ENCODE peak calls at places on chromosomes 16 and 17, in ten cellular contexts. F, K, J, S, I, E, A, Z, N and Q are unnamed samples.

GRCh38 chr16:57863434-57864160 is 61.3 kb upstream of the KIFC3 start:
- DNase-seq in E (no peak), K (peak), S (peak), I (peak), N (peak), F (peak), Z (peak), J (peak), A (peak), Q (no peak)

GRCh38 chr16:55491691-55492090 is 12.7 kb downstream of the MMP2 start:
- DNase-seq in E (no peak), F (no peak), J (no peak), I (no peak), A (peak), N (no peak), Z (no peak), K (peak), S (no peak), Q (no peak)

GRCh38 chr16:21084631-21085235 is 65.9 kb downstream of the DNAH3 start:
- DNase-seq in A (no peak), Z (no peak), E (no peak), F (no peak), J (no peak), K (no peak), I (no peak), N (no peak), S (no peak), Q (no peak)

GRCh38 chr17:79845601-79845949 is 6.3 kb upstream of the CBX4 start:
- DNase-seq in J (no peak), F (no peak), I (no peak), E (no peak), Z (no peak), S (no peak), A (peak), K (no peak), N (no peak), Q (no peak)

GRCh38 chr17:72305964-72306551 is 185.2 kb downstream of the SOX9 start:
- DNase-seq in A (no peak), I (no peak), S (no peak), N (no peak), J (peak), Z (no peak), F (no peak), E (no peak), K (no peak), Q (no peak)

GRCh38 chr16:67055712-67056487 is 27.0 kb downstream of the CBFB start:
- DNase-seq in N (peak), K (no peak), J (peak), A (no peak), S (no peak), F (peak), E (no peak), Z (no peak), I (peak), Q (no peak)

GRCh38 chr16:66750279-66751134 is 902 bp downstream of the DYNC1LI2 start:
- DNase-seq in I (peak), S (no peak), Z (no peak), N (no peak), F (no peak), K (no peak), J (no peak), E (no peak), A (no peak), Q (no peak)

GRCh38 chr17:75325827-75326586 is 36.8 kb upstream of the SLC25A19 start:
- DNase-seq in J (peak), A (no peak), S (no peak), F (no peak), N (no peak), Z (no peak), K (no peak), I (no peak), E (no peak), Q (no peak)

GRCh38 chr16:10386517-10387377 is 886 bp downstream of the ATF7IP2 start:
- DNase-seq in A (no peak), J (no peak), N (no peak), I (no peak), K (no peak), Z (no peak), S (no peak), E (no peak), F (no peak), Q (no peak)

GRCh38 chr16:85523602-85524364 is 89.3 kb upstream of the GSE1 start:
- DNase-seq in J (no peak), E (no peak), Z (peak), K (no peak), A (peak), N (peak), S (peak), I (no peak), F (no peak), Q (no peak)

GRCh38 chr16:85029413-85029794 is 1.8 kb downstream of the KIAA0513 start:
- DNase-seq in S (no peak), K (no peak), J (peak), I (peak), E (peak), Z (no peak), A (no peak), F (peak), N (peak), Q (no peak)

GRCh38 chr17:44260296-44260695 is 7.6 kb downstream of the SLC4A1 start:
- DNase-seq in E (no peak), K (no peak), N (no peak), A (no peak), Z (no peak), I (no peak), S (no peak), J (no peak), F (no peak), Q (no peak)

GRCh38 chr16:58551496-58551895 is 36.2 kb downstream of the SETD6 start:
- DNase-seq in Z (no peak), I (no peak), A (no peak), E (no peak), N (no peak), K (no peak), S (no peak), F (no peak), J (no peak), Q (no peak)

GRCh38 chr16:69340095-69340644 is 598 bp downstream of the NIP7 start:
- DNase-seq in I (no peak), E (no peak), J (no peak), N (no peak), A (no peak), K (no peak), F (no peak), Z (no peak), S (no peak), Q (no peak)

GRCh38 chr17:63911657-63912100 is 621 bp upstream of the CSHL1 start:
- DNase-seq in S (peak), K (peak), E (peak), J (no peak), A (peak), N (no peak), I (peak), F (no peak), Z (peak), Q (no peak)

GRCh38 chr16:50305441-50306061 is 39.2 kb downstream of the ADCY7 start:
- DNase-seq in Z (no peak), I (no peak), F (no peak), J (no peak), S (no peak), E (no peak), A (no peak), N (no peak), K (peak), Q (no peak)

GRCh38 chr16:52252680-52253079 is 294.3 kb downstream of the TOX3 start:
- DNase-seq in I (no peak), A (no peak), Z (no peak), S (no peak), N (no peak), E (no peak), F (no peak), J (no peak), K (no peak), Q (no peak)

GRCh38 chr16:27485126-27485525 is 64.6 kb downstream of the GTF3C1 start:
- DNase-seq in J (no peak), I (no peak), F (no peak), K (no peak), Z (no peak), S (no peak), N (no peak), A (no peak), E (no peak), Q (no peak)

GRCh38 chr17:64282753-64283080 is 19.7 kb upstream of the TEX2 start:
- DNase-seq in F (no peak), I (no peak), S (no peak), A (no peak), Z (no peak), J (no peak), K (no peak), E (no peak), N (no peak), Q (no peak)

GRCh38 chr16:11180489-11180888 is 75.5 kb downstream of the SOCS1 start:
- DNase-seq in K (no peak), J (no peak), Z (no peak), A (no peak), F (no peak), S (no peak), I (no peak), E (no peak), N (no peak), Q (no peak)

GRCh38 chr16:87570564-87570937 is 31.8 kb upstream of the JPH3 start:
- DNase-seq in J (no peak), F (no peak), Z (no peak), K (no peak), I (no peak), S (no peak), N (no peak), A (no peak), E (no peak), Q (no peak)

GRCh38 chr16:85232369-85233142 is 120.3 kb upstream of the CIBAR2 start:
- DNase-seq in S (no peak), A (no peak), J (no peak), E (no peak), K (no peak), Z (no peak), F (no peak), I (no peak), N (no peak), Q (no peak)

GRCh38 chr17:1942066-1942365 is 83.1 kb downstream of the RTN4RL1 start:
- DNase-seq in S (no peak), J (no peak), E (no peak), Z (no peak), F (no peak), A (no peak), N (no peak), I (no peak), K (no peak), Q (no peak)

GRCh38 chr17:1872976-1873375 is 43.2 kb downstream of the RPA1 start:
- DNase-seq in Z (no peak), S (no peak), E (no peak), N (no peak), K (no peak), A (no peak), J (no peak), I (no peak), F (no peak), Q (no peak)

GRCh38 chr17:9768381-9768934 is 22.9 kb downstream of the DHRS7C start:
- DNase-seq in J (peak), F (no peak), I (peak), A (no peak), E (no peak), K (no peak), N (no peak), S (no peak), Z (no peak), Q (no peak)

GRCh38 chr16:12096162-12096781 is 119.7 kb downstream of the SNX29 start:
- DNase-seq in Z (no peak), N (no peak), K (no peak), F (no peak), I (peak), J (peak), S (no peak), A (no peak), E (no peak), Q (no peak)

GRCh38 chr16:4414187-4414909 is 2.0 kb downstream of the CORO7 start:
- DNase-seq in I (peak), E (peak), J (no peak), N (no peak), Z (no peak), A (no peak), F (no peak), S (no peak), K (no peak), Q (no peak)

GRCh38 chr17:29577778-29578211 is 9.3 kb downstream of the TP53I13 start:
- DNase-seq in Z (no peak), I (no peak), N (peak), E (no peak), S (peak), F (no peak), K (peak), A (peak), J (no peak), Q (no peak)

GRCh38 chr16:75256059-75256870 is 4.8 kb upstream of the BCAR1 start:
- DNase-seq in Z (peak), S (no peak), F (no peak), K (peak), I (no peak), J (no peak), E (no peak), A (peak), N (no peak), Q (no peak)

GRCh38 chr17:83195330-83196087 is 116.1 kb downstream of the METRNL start:
- DNase-seq in K (peak), A (no peak), S (no peak), I (no peak), E (no peak), Z (no peak), N (no peak), J (no peak), F (no peak), Q (peak)

GRCh38 chr17:44348234-44348987 is 3.3 kb downstream of the GRN start:
- DNase-seq in A (no peak), K (no peak), E (no peak), N (no peak), S (no peak), F (no peak), J (peak), Z (no peak), I (peak), Q (no peak)

GRCh38 chr16:21989141-21989540 is 11.8 kb downstream of the PDZD9 start:
- DNase-seq in S (no peak), F (peak), E (no peak), A (no peak), N (no peak), J (peak), K (no peak), I (no peak), Z (no peak), Q (no peak)

GRCh38 chr17:36947922-36948716 is 635 bp upstream of the AATF start:
- DNase-seq in N (no peak), Z (no peak), S (no peak), A (no peak), E (no peak), F (no peak), J (no peak), K (no peak), I (no peak), Q (no peak)

GRCh38 chr17:35079547-35079946 is 16.0 kb upstream of the RFFL start:
- DNase-seq in F (no peak), N (peak), Z (no peak), A (no peak), K (no peak), J (no peak), S (no peak), E (no peak), I (peak), Q (no peak)

GRCh38 chr16:46885960-46886763 is 2.0 kb downstream of the GPT2 start:
- DNase-seq in K (no peak), I (peak), J (no peak), E (no peak), F (no peak), N (no peak), A (peak), S (peak), Z (no peak), Q (no peak)

GRCh38 chr17:81902023-81902652 is at the start of gene NPB:
- DNase-seq in E (no peak), J (no peak), N (no peak), I (no peak), S (peak), Z (peak), F (no peak), A (no peak), K (no peak), Q (no peak)

GRCh38 chr17:65278050-65278819 is 141.1 kb downstream of the RGS9 start:
- DNase-seq in S (peak), I (peak), E (no peak), K (peak), A (peak), Z (peak), N (peak), F (no peak), J (peak), Q (no peak)

GRCh38 chr17:1555618-1556471 is 6.7 kb downstream of the PITPNA start:
- DNase-seq in J (no peak), K (no peak), E (no peak), N (no peak), I (no peak), Z (no peak), A (no peak), F (no peak), S (no peak), Q (no peak)

GRCh38 chr16:68884867-68885266 is 41.5 kb downstream of the TANGO6 start:
- DNase-seq in S (no peak), I (no peak), N (no peak), Z (no peak), J (no peak), A (no peak), F (no peak), E (no peak), K (no peak), Q (no peak)

GRCh38 chr16:16868727-16869126 is 489.8 kb downstream of the NPIPA7 start:
- DNase-seq in N (no peak), J (no peak), Z (no peak), E (no peak), S (no peak), F (no peak), K (no peak), I (no peak), A (no peak), Q (no peak)

GRCh38 chr16:16867994-16868393 is 489.1 kb downstream of the NPIPA7 start:
- DNase-seq in Z (peak), F (no peak), I (no peak), A (no peak), J (no peak), E (no peak), N (no peak), K (no peak), S (peak), Q (no peak)

GRCh38 chr16:16865374-16865773 is 486.4 kb downstream of the NPIPA7 start:
- DNase-seq in A (no peak), N (no peak), K (no peak), S (no peak), J (no peak), I (no peak), F (no peak), E (no peak), Z (no peak), Q (no peak)

GRCh38 chr16:16877061-16877460 is 498.1 kb downstream of the NPIPA7 start:
- DNase-seq in A (no peak), Z (no peak), F (no peak), J (no peak), E (no peak), I (no peak), K (no peak), S (no peak), N (no peak), Q (no peak)

GRCh38 chr16:16871196-16871595 is 492.3 kb downstream of the NPIPA7 start:
- DNase-seq in E (no peak), Z (peak), N (no peak), K (no peak), A (no peak), J (no peak), I (no peak), F (no peak), S (no peak), Q (no peak)
- TF ChIP-seq CTCF in E (no peak), Z (no peak), N (no peak), K (no peak), A (no peak), J (no peak), I (no peak), F (no peak), S (no peak), Q (no peak)

DNA sequence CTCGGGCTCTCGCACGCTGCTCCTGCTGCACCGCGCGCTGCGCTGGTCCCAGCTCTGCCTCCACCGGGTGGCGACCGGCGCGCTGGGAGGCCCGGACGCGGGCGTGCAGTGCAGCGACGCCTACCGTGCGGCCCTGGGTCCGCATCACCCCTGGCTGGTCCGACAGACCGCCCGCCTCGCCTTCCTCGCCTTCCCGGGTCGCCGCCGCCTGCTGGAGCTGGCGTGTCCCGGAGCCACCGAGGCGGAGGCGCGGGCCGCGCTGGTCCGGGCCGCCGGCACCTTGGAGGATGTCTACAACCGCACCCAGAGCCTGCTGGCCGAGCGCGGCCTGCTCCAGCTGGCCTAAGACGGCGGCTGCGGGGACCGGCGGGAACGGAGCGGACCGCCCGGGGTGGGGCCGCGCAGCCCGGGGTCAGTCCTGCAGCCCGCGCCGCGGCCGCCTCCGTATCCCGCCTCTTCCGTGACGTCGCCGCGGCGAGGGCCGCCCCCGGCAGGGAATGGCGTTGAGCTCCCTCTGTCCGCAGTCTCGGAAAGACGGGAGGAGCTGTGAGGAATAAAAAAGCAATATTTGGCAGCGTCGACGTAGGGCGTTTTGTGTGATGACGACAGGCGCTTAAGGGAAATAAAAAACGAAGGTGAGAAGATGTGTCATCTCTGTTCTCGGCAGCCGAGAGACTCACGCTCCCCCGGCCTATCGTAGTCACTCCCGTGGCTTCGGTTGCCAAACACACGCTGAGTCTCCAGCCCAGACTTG is 1.4 kb downstream of the GLTPD2 start:
- DNase-seq in A (peak), J (peak), Z (peak), F (peak), E (peak), K (peak), S (peak), I (peak), N (peak), Q (peak)
- TF ChIP-seq CTCF in A (peak), J (peak), Z (peak), F (peak), E (peak), K (peak), S (peak), I (peak), N (peak), Q (no peak)

GRCh38 chr17:41629826-41630670 is 5.7 kb upstream of the KRT17 start:
- DNase-seq in J (no peak), E (no peak), Z (no peak), A (no peak), K (no peak), S (no peak), I (no peak), N (no peak), F (no peak), Q (no peak)

GRCh38 chr17:41629316-41629715 is 4.9 kb upstream of the KRT17 start:
- DNase-seq in F (no peak), A (no peak), N (no peak), E (no peak), J (no peak), I (no peak), K (no peak), Z (no peak), S (no peak), Q (no peak)

GRCh38 chr17:41624208-41625101 is at the start of gene KRT17:
- DNase-seq in K (no peak), J (no peak), Z (no peak), I (peak), F (no peak), N (no peak), S (no peak), A (no peak), E (no peak), Q (no peak)

GRCh38 chr17:41625602-41626001 is 1.2 kb upstream of the KRT17 start:
- DNase-seq in N (peak), I (peak), S (no peak), J (no peak), K (no peak), Z (no peak), E (no peak), A (no peak), F (no peak), Q (no peak)

DNA sequence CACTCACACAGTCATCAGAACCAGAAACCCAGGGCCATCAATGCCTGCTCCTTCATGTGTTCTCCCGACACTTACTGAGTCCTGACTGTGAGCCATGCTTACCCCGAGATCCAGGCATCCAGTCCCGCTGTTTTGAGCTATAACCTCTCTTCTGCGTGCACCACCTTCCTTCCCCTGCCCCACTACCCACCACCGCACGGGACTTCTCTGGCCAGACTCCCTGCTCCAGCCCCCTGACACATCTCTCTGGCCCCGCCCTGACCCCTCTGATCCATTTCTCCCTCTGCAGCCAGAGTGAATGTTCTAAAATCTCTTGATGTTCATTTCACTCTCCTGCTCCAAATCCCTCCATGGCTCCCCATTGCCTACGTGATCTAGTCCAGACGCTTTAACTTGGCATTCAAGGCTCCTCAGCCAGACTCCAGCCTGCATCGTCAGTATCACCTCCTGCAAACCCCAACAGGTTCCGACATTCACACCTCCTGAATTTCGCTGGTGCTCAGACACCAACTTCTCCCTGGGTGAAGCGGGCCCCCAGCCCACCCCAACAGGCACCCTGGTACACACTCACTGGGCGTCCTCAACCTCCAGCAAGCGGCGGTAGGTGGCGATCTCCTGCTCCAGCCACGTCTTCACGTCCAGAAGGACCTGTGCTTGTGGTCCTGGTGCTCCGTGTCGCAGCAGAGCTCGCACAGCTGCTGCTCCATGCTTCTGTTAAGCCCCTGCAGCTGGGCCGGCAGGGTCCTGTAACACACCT is 3.1 kb upstream of the KRT17 start:
- DNase-seq in S (no peak), E (no peak), J (no peak), F (no peak), A (no peak), Z (no peak), I (no peak), K (no peak), N (no peak), Q (no peak)
- TF ChIP-seq CTCF in S (no peak), E (no peak), J (no peak), F (no peak), A (no peak), Z (no peak), I (no peak), K (no peak), N (no peak), Q (no peak)

GRCh38 chr16:2673066-2673999 is 9.0 kb upstream of the KCTD5 start:
- DNase-seq in N (peak), E (peak), Z (peak), K (peak), A (peak), F (peak), I (peak), J (peak), S (peak), Q (peak)
- TF ChIP-seq CTCF in N (no peak), E (no peak), Z (no peak), K (no peak), A (no peak), F (no peak), I (no peak), J (no peak), S (no peak), Q (no peak)